ENCODE peak calls at places on chromosomes 16 and 17, in four cellular contexts. One of them, this sample, is unnamed. For H3K27me3, the result is how much of the 10 kb centered on the place peaks cover.

GRCh38 chr16:59573528-59574271 is 839.6 kb upstream of the GOT2 start:
- DNase-seq in CD8-positive, alpha-beta memory T cell: no peak
- DNase-seq in trophoblast cell: no peak
- DNase-seq in suprapubic skin: no peak
- DNase-seq in this sample: no peak

GRCh38 chr16:77437859-77438258 is 3.0 kb upstream of the ADAMTS18 start:
- DNase-seq in CD8-positive, alpha-beta memory T cell: no peak
- DNase-seq in trophoblast cell: peak
- DNase-seq in suprapubic skin: no peak
- DNase-seq in this sample: no peak

GRCh38 chr17:32452281-32452680 is 8.0 kb downstream of the PSMD11 start:
- DNase-seq in trophoblast cell: no peak
- DNase-seq in suprapubic skin: no peak
- DNase-seq in CD8-positive, alpha-beta memory T cell: no peak
- DNase-seq in this sample: no peak

GRCh38 chr17:72381597-72382397 is 261.0 kb downstream of the SOX9 start:
- DNase-seq in trophoblast cell: no peak
- DNase-seq in CD8-positive, alpha-beta memory T cell: no peak
- DNase-seq in suprapubic skin: no peak
- DNase-seq in this sample: no peak

GRCh38 chr16:82236415-82236814 is 66.4 kb upstream of the MPHOSPH6 start:
- DNase-seq in trophoblast cell: no peak
- DNase-seq in suprapubic skin: no peak
- DNase-seq in CD8-positive, alpha-beta memory T cell: no peak
- DNase-seq in this sample: no peak

GRCh38 chr16:52906271-52906670 is 146.4 kb downstream of the CHD9NB start:
- DNase-seq in trophoblast cell: no peak
- DNase-seq in CD8-positive, alpha-beta memory T cell: no peak
- DNase-seq in suprapubic skin: no peak
- DNase-seq in this sample: no peak

GRCh38 chr16:54817432-54817831 is 113.2 kb upstream of the IRX5 start:
- DNase-seq in CD8-positive, alpha-beta memory T cell: no peak
- DNase-seq in trophoblast cell: no peak
- DNase-seq in suprapubic skin: no peak
- DNase-seq in this sample: no peak

GRCh38 chr17:20935740-20936139 is 107.1 kb downstream of the USP22 start:
- DNase-seq in CD8-positive, alpha-beta memory T cell: no peak
- DNase-seq in suprapubic skin: no peak
- DNase-seq in trophoblast cell: no peak
- DNase-seq in this sample: no peak

GRCh38 chr17:16027708-16028584 is 28.3 kb downstream of the TTC19 start:
- DNase-seq in suprapubic skin: no peak
- DNase-seq in CD8-positive, alpha-beta memory T cell: no peak
- DNase-seq in trophoblast cell: peak
- DNase-seq in this sample: no peak

GRCh38 chr16:79805621-79806020 is 205.1 kb upstream of the MAF start:
- DNase-seq in suprapubic skin: no peak
- DNase-seq in CD8-positive, alpha-beta memory T cell: no peak
- DNase-seq in trophoblast cell: no peak
- DNase-seq in this sample: no peak

GRCh38 chr17:14304876-14305636 is 4.2 kb downstream of the HS3ST3B1 start:
- DNase-seq in CD8-positive, alpha-beta memory T cell: no peak
- DNase-seq in suprapubic skin: no peak
- DNase-seq in trophoblast cell: no peak
- DNase-seq in this sample: no peak

DNA sequence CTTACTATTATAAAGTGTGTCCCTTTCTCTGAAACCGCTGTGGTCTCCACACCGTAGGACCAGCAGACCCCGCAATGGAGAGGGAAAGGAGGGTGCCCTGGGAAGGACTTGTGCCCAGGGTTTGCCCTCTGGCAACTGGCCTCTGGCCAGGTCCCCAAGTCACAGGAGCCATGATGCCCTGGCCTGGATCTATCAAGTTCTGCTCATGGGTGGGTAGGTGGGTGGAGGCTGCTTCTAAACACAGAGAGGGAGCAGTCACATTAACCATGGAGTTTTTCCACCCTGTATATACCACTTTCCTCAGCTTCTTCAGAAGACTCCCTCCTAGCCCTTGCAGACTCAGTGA is 9.4 kb upstream of the NEUROD2 start:
- DNase-seq in suprapubic skin: no peak
- DNase-seq in trophoblast cell: no peak
- DNase-seq in CD8-positive, alpha-beta memory T cell: no peak
- DNase-seq in this sample: no peak
- H3K27me3 ChIP-seq in suprapubic skin: under half
- H3K27me3 ChIP-seq in trophoblast cell: under half
- H3K27me3 ChIP-seq in CD8-positive, alpha-beta memory T cell: under half
- H3K27me3 ChIP-seq in this sample: under half

DNA sequence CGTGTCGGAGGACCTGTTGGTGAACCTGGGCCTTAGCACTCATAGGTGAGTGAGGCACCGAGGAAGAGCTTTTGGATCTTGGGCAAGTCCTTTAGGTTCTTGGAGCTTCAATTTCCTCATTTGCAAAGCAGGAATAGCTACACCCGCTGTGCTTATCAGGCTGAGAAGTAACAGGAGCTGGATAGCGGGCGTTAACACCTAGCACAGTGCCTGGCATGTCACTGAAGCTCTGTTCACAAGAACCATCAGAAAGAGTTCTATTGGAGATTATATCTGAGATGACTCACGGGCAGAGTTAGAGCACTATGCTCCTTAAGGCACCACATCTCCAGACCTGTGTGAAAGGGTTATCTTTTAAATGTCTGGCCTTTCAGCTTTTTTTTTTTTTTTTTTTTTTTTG is 12.8 kb downstream of the MEOX1 start:
- DNase-seq in suprapubic skin: no peak
- DNase-seq in CD8-positive, alpha-beta memory T cell: no peak
- DNase-seq in trophoblast cell: peak
- DNase-seq in this sample: no peak
- H3K27ac ChIP-seq in suprapubic skin: no peak
- H3K27ac ChIP-seq in CD8-positive, alpha-beta memory T cell: no peak
- H3K27ac ChIP-seq in trophoblast cell: peak
- H3K27ac ChIP-seq in this sample: no peak

GRCh38 chr17:77235370-77236080 is 94.8 kb downstream of the SEC14L1 start:
- DNase-seq in trophoblast cell: no peak
- DNase-seq in suprapubic skin: no peak
- DNase-seq in CD8-positive, alpha-beta memory T cell: no peak
- DNase-seq in this sample: no peak
- H3K4me3 ChIP-seq in trophoblast cell: no peak
- H3K4me3 ChIP-seq in suprapubic skin: peak
- H3K4me3 ChIP-seq in CD8-positive, alpha-beta memory T cell: no peak
- H3K4me3 ChIP-seq in this sample: peak

GRCh38 chr17:74353446-74354060 is 8.1 kb downstream of the BTBD17 start:
- DNase-seq in CD8-positive, alpha-beta memory T cell: no peak
- DNase-seq in suprapubic skin: no peak
- DNase-seq in trophoblast cell: no peak
- DNase-seq in this sample: no peak
- H3K27me3 ChIP-seq in CD8-positive, alpha-beta memory T cell: under half
- H3K27me3 ChIP-seq in suprapubic skin: half or more
- H3K27me3 ChIP-seq in trophoblast cell: under half
- H3K27me3 ChIP-seq in this sample: under half

DNA sequence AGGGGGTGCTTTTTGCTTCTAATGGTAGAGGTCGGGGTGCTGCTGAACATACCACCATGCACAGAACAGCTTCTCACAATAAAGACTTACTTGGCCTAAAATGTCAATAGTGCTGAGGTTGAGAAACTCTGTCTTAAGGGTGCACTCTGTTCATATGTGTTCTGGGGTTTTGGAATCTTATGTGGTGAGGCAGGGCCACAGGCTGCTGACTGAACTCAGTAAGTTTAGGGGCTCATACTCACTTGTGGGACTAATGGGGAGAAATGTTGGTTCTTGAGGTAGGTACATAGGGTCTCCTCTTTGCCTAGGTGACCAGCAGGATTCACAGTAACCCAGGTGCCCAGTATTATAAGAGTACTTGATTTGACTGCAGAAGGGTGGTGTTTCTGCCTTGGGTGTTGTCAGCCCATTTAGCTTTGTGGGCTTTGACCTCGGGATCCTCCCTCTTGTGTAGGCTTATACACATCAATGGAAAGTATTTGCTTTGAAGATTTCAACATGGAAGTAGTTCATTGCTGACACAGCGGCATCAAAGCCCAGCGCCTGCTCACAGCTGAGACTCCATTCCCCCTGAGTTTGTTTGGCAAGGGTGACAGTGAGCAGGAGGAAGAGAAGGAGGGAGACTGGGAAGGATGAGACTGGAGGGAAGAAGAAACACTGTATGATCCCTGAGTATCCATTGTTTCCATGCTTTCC is 17.2 kb downstream of the SLC7A6 start:
- DNase-seq in suprapubic skin: no peak
- DNase-seq in CD8-positive, alpha-beta memory T cell: peak
- DNase-seq in trophoblast cell: no peak
- DNase-seq in this sample: peak
- H3K27ac ChIP-seq in suprapubic skin: peak
- H3K27ac ChIP-seq in CD8-positive, alpha-beta memory T cell: no peak
- H3K27ac ChIP-seq in trophoblast cell: no peak
- H3K27ac ChIP-seq in this sample: peak

This sample was measured in naive thymus-derived CD4-positive, alpha-beta T cell.